ENCODE peak calls at places on chromosomes 1 and 21, in six cellular contexts. X is transverse colon, Z is NCI-H1092 treated with DMSO at 0.1 percent for 48 hours, U is HT-29, Y is T-helper 1 cell, O is AG08396. C is an unnamed sample.

GRCh38 chr1:154751690-154752089 is 118.4 kb downstream of the KCNN3 start:
- DNase-seq in O (no peak), Z (peak; percentile 46), Y (no peak), X (no peak), U (no peak), C (no peak)

GRCh38 chr21:45617021-45617930 is 26.2 kb upstream of the PCBP3 start:
- DNase-seq in O (no peak), X (no peak), Z (no peak), Y (no peak), U (no peak), C (no peak)

GRCh38 chr1:87221008-87221407 is 107.7 kb upstream of the LMO4 start:
- DNase-seq in Z (no peak), U (no peak), O (no peak), Y (no peak), X (no peak), C (no peak)

GRCh38 chr1:156504062-156504813 is 3.7 kb upstream of the MEF2D start:
- DNase-seq in Y (no peak), X (peak; percentile 10), U (peak; percentile 51), O (no peak), Z (peak; percentile 30), C (no peak)

GRCh38 chr1:7551442-7551841 is 219.7 kb upstream of the VAMP3 start:
- DNase-seq in X (no peak), Y (no peak), Z (no peak), U (peak; percentile 12), O (no peak), C (no peak)

GRCh38 chr1:22916469-22916817 is 56.2 kb downstream of the LACTBL1 start:
- DNase-seq in Z (peak; percentile 91), Y (no peak), U (no peak), X (no peak), O (no peak), C (no peak)

GRCh38 chr1:80656011-80656627 is 1144.6 kb upstream of the ADGRL2 start:
- DNase-seq in X (no peak), U (peak; percentile 79), O (no peak), Y (no peak), Z (no peak), C (no peak)

GRCh38 chr1:110060034-110060661 is 10.3 kb downstream of the ALX3 start:
- DNase-seq in O (no peak), X (peak; percentile 59), U (peak; percentile 38), Z (no peak), Y (peak; percentile 58), C (peak; percentile 74)

GRCh38 chr1:33348676-33349080 is 27.8 kb upstream of the A3GALT2 start:
- DNase-seq in U (peak; percentile 48), X (no peak), O (no peak), Z (peak; percentile 43), Y (no peak), C (no peak)

GRCh38 chr21:45799765-45800338 is 156.3 kb downstream of the PCBP3 start:
- DNase-seq in Y (no peak), X (no peak), Z (no peak), O (no peak), U (no peak), C (no peak)

GRCh38 chr1:181433931-181434330 is 49.4 kb upstream of the CACNA1E start:
- DNase-seq in X (no peak), Y (no peak), U (no peak), O (no peak), Z (no peak), C (no peak)

GRCh38 chr1:69258842-69259241 is 308.9 kb upstream of the LRRC7 start:
- DNase-seq in Z (no peak), X (no peak), O (no peak), Y (no peak), U (peak; percentile 16), C (no peak)

GRCh38 chr1:90391116-90391515 is 326.0 kb downstream of the BARHL2 start:
- DNase-seq in O (no peak), X (no peak), U (no peak), Z (no peak), Y (no peak), C (no peak)

GRCh38 chr1:245500546-245500945 is 345.8 kb downstream of the KIF26B start:
- DNase-seq in Y (no peak), X (no peak), Z (no peak), U (no peak), O (peak; percentile 65), C (no peak)

GRCh38 chr1:161954050-161954449 is 69.6 kb downstream of the OLFML2B start:
- DNase-seq in Z (no peak), Y (no peak), X (no peak), U (no peak), O (no peak), C (no peak)